ENCODE peak calls at places on chromosomes 1 and 21, in nine cellular contexts. One of them, this sample, is unnamed.
A peak's percentile ranks its signal among the peaks of the same experiment; 100 is the strongest.

GRCh38 chr1:53195913-53196484 is 625 bp upstream of the CPT2 start:
- DNase-seq in PC-9: peak; percentile 39
- DNase-seq in fibroblast of lung: no peak
- DNase-seq in GM23338: no peak
- DNase-seq in gastrocnemius medialis: no peak
- DNase-seq in colonic mucosa: no peak
- DNase-seq in stomach: no peak
- DNase-seq in tibial nerve: no peak
- DNase-seq in BE2C: no peak
- DNase-seq in this sample: no peak

GRCh38 chr1:153608089-153608672 is 4.8 kb downstream of the S100A16 start:
- DNase-seq in PC-9: peak; percentile 96
- DNase-seq in fibroblast of lung: no peak
- DNase-seq in GM23338: peak; percentile 39
- DNase-seq in gastrocnemius medialis: no peak
- DNase-seq in colonic mucosa: peak; percentile 28
- DNase-seq in stomach: no peak
- DNase-seq in tibial nerve: no peak
- DNase-seq in BE2C: no peak
- DNase-seq in this sample: no peak

GRCh38 chr1:171476829-171477228 is 8.5 kb upstream of the PRRC2C start:
- DNase-seq in PC-9: no peak
- DNase-seq in fibroblast of lung: no peak
- DNase-seq in GM23338: no peak
- DNase-seq in gastrocnemius medialis: no peak
- DNase-seq in colonic mucosa: no peak
- DNase-seq in stomach: no peak
- DNase-seq in tibial nerve: no peak
- DNase-seq in BE2C: no peak
- DNase-seq in this sample: no peak

GRCh38 chr1:228270032-228270431 is 62.2 kb downstream of the OBSCN start:
- DNase-seq in PC-9: no peak
- DNase-seq in fibroblast of lung: peak; percentile 32
- DNase-seq in GM23338: no peak
- DNase-seq in gastrocnemius medialis: no peak
- DNase-seq in colonic mucosa: peak; percentile 1
- DNase-seq in stomach: peak; percentile 15
- DNase-seq in tibial nerve: no peak
- DNase-seq in BE2C: no peak
- DNase-seq in this sample: no peak

GRCh38 chr1:189983156-189983555 is 494.5 kb downstream of the BRINP3 start:
- DNase-seq in PC-9: no peak
- DNase-seq in fibroblast of lung: no peak
- DNase-seq in GM23338: no peak
- DNase-seq in gastrocnemius medialis: no peak
- DNase-seq in colonic mucosa: no peak
- DNase-seq in stomach: no peak
- DNase-seq in tibial nerve: no peak
- DNase-seq in BE2C: no peak
- DNase-seq in this sample: no peak

GRCh38 chr21:46060596-46061061 is 37.3 kb upstream of the COL6A2 start:
- DNase-seq in PC-9: peak; percentile 87
- DNase-seq in fibroblast of lung: peak; percentile 100
- DNase-seq in GM23338: no peak
- DNase-seq in gastrocnemius medialis: peak; percentile 63
- DNase-seq in colonic mucosa: peak; percentile 49
- DNase-seq in stomach: peak; percentile 37
- DNase-seq in tibial nerve: peak; percentile 66
- DNase-seq in BE2C: no peak
- DNase-seq in this sample: peak; percentile 88

GRCh38 chr1:85617582-85618237 is 37.1 kb downstream of the CCN1 start:
- DNase-seq in PC-9: no peak
- DNase-seq in fibroblast of lung: peak; percentile 76
- DNase-seq in GM23338: no peak
- DNase-seq in gastrocnemius medialis: no peak
- DNase-seq in colonic mucosa: no peak
- DNase-seq in stomach: no peak
- DNase-seq in tibial nerve: no peak
- DNase-seq in BE2C: no peak
- DNase-seq in this sample: no peak

GRCh38 chr1:12203216-12204007 is 26.4 kb upstream of the VPS13D start:
- DNase-seq in PC-9: no peak
- DNase-seq in fibroblast of lung: no peak
- DNase-seq in GM23338: no peak
- DNase-seq in gastrocnemius medialis: no peak
- DNase-seq in colonic mucosa: no peak
- DNase-seq in stomach: no peak
- DNase-seq in tibial nerve: no peak
- DNase-seq in BE2C: no peak
- DNase-seq in this sample: no peak

GRCh38 chr21:28111151-28111619 is 881.5 kb downstream of the LTN1 start:
- DNase-seq in PC-9: no peak
- DNase-seq in fibroblast of lung: peak; percentile 84
- DNase-seq in GM23338: no peak
- DNase-seq in gastrocnemius medialis: peak; percentile 39
- DNase-seq in colonic mucosa: peak; percentile 41
- DNase-seq in stomach: no peak
- DNase-seq in tibial nerve: no peak
- DNase-seq in BE2C: peak; percentile 83
- DNase-seq in this sample: no peak

GRCh38 chr1:32798191-32798590 is 19.0 kb downstream of the YARS1 start:
- DNase-seq in PC-9: peak; percentile 93
- DNase-seq in fibroblast of lung: peak; percentile 90
- DNase-seq in GM23338: no peak
- DNase-seq in gastrocnemius medialis: no peak
- DNase-seq in colonic mucosa: no peak
- DNase-seq in stomach: no peak
- DNase-seq in tibial nerve: no peak
- DNase-seq in BE2C: no peak
- DNase-seq in this sample: no peak

GRCh38 chr1:106962591-106962990 is 93.9 kb upstream of the PRMT6 start:
- DNase-seq in PC-9: no peak
- DNase-seq in fibroblast of lung: no peak
- DNase-seq in GM23338: no peak
- DNase-seq in gastrocnemius medialis: no peak
- DNase-seq in colonic mucosa: no peak
- DNase-seq in stomach: no peak
- DNase-seq in tibial nerve: no peak
- DNase-seq in BE2C: no peak
- DNase-seq in this sample: no peak

GRCh38 chr1:6961905-6962304 is 176.7 kb downstream of the CAMTA1 start:
- DNase-seq in PC-9: no peak
- DNase-seq in fibroblast of lung: no peak
- DNase-seq in GM23338: peak; percentile 57
- DNase-seq in gastrocnemius medialis: no peak
- DNase-seq in colonic mucosa: no peak
- DNase-seq in stomach: no peak
- DNase-seq in tibial nerve: no peak
- DNase-seq in BE2C: no peak
- DNase-seq in this sample: no peak

GRCh38 chr21:42338730-42339715 is 11.8 kb downstream of the TFF2 start:
- DNase-seq in PC-9: no peak
- DNase-seq in fibroblast of lung: no peak
- DNase-seq in GM23338: no peak
- DNase-seq in gastrocnemius medialis: no peak
- DNase-seq in colonic mucosa: peak; percentile 16
- DNase-seq in stomach: no peak
- DNase-seq in tibial nerve: no peak
- DNase-seq in BE2C: no peak
- DNase-seq in this sample: no peak

GRCh38 chr21:29697555-29698193 is 242.1 kb downstream of the GRIK1 start:
- DNase-seq in PC-9: no peak
- DNase-seq in fibroblast of lung: peak; percentile 50
- DNase-seq in GM23338: no peak
- DNase-seq in gastrocnemius medialis: no peak
- DNase-seq in colonic mucosa: no peak
- DNase-seq in stomach: no peak
- DNase-seq in tibial nerve: no peak
- DNase-seq in BE2C: no peak
- DNase-seq in this sample: no peak

GRCh38 chr21:45538381-45539045 is 3.7 kb downstream of the SLC19A1 start:
- DNase-seq in PC-9: no peak
- DNase-seq in fibroblast of lung: no peak
- DNase-seq in GM23338: no peak
- DNase-seq in gastrocnemius medialis: no peak
- DNase-seq in colonic mucosa: no peak
- DNase-seq in stomach: peak; percentile 20
- DNase-seq in tibial nerve: peak; percentile 8
- DNase-seq in BE2C: peak; percentile 8
- DNase-seq in this sample: no peak

GRCh38 chr21:32574946-32575925 is 10.1 kb downstream of the TCP10L start:
- DNase-seq in PC-9: no peak
- DNase-seq in fibroblast of lung: no peak
- DNase-seq in GM23338: no peak
- DNase-seq in gastrocnemius medialis: no peak
- DNase-seq in colonic mucosa: no peak
- DNase-seq in stomach: no peak
- DNase-seq in tibial nerve: no peak
- DNase-seq in BE2C: no peak
- DNase-seq in this sample: no peak

GRCh38 chr1:116376734-116377096 is 3.7 kb downstream of the ATP1A1 start:
- DNase-seq in PC-9: no peak
- DNase-seq in fibroblast of lung: no peak
- DNase-seq in GM23338: no peak
- DNase-seq in gastrocnemius medialis: no peak
- DNase-seq in colonic mucosa: no peak
- DNase-seq in stomach: no peak
- DNase-seq in tibial nerve: no peak
- DNase-seq in BE2C: no peak
- DNase-seq in this sample: no peak

GRCh38 chr1:94069649-94070285 is 51.2 kb downstream of the ABCA4 start:
- DNase-seq in PC-9: no peak
- DNase-seq in fibroblast of lung: peak; percentile 28
- DNase-seq in GM23338: no peak
- DNase-seq in gastrocnemius medialis: no peak
- DNase-seq in colonic mucosa: no peak
- DNase-seq in stomach: no peak
- DNase-seq in tibial nerve: no peak
- DNase-seq in BE2C: no peak
- DNase-seq in this sample: no peak

GRCh38 chr21:18318156-18318555 is 73.5 kb downstream of the CHODL start:
- DNase-seq in PC-9: no peak
- DNase-seq in fibroblast of lung: no peak
- DNase-seq in GM23338: no peak
- DNase-seq in gastrocnemius medialis: no peak
- DNase-seq in colonic mucosa: no peak
- DNase-seq in stomach: no peak
- DNase-seq in tibial nerve: no peak
- DNase-seq in BE2C: peak; percentile 26
- DNase-seq in this sample: no peak

GRCh38 chr1:54334996-54335395 is 71.2 kb downstream of the SSBP3 start:
- DNase-seq in PC-9: no peak
- DNase-seq in fibroblast of lung: peak; percentile 51
- DNase-seq in GM23338: no peak
- DNase-seq in gastrocnemius medialis: peak; percentile 66
- DNase-seq in colonic mucosa: no peak
- DNase-seq in stomach: no peak
- DNase-seq in tibial nerve: no peak
- DNase-seq in BE2C: no peak
- DNase-seq in this sample: no peak
- H3K4me3 ChIP-seq in PC-9: no peak overlapping the region
- H3K4me3 ChIP-seq in fibroblast of lung: peak overlapping the region; percentile 52
- H3K4me3 ChIP-seq in GM23338: no peak overlapping the region
- H3K4me3 ChIP-seq in gastrocnemius medialis: peak overlapping the region; percentile 34
- H3K4me3 ChIP-seq in colonic mucosa: no peak overlapping the region
- H3K4me3 ChIP-seq in stomach: no peak overlapping the region
- H3K4me3 ChIP-seq in tibial nerve: no peak overlapping the region
- H3K4me3 ChIP-seq in BE2C: no peak overlapping the region
- H3K4me3 ChIP-seq in this sample: no peak overlapping the region

GRCh38 chr1:201945157-201945556 is 1.2 kb downstream of the LMOD1 start:
- DNase-seq in PC-9: no peak
- DNase-seq in fibroblast of lung: no peak
- DNase-seq in GM23338: peak; percentile 69
- DNase-seq in gastrocnemius medialis: no peak
- DNase-seq in colonic mucosa: no peak
- DNase-seq in stomach: no peak
- DNase-seq in tibial nerve: no peak
- DNase-seq in BE2C: no peak
- DNase-seq in this sample: no peak
- TF ChIP-seq CTCF in PC-9: peak; percentile 42
- TF ChIP-seq CTCF in fibroblast of lung: peak; percentile 48
- TF ChIP-seq CTCF in GM23338: peak; percentile 43
- TF ChIP-seq CTCF in gastrocnemius medialis: no peak
- TF ChIP-seq CTCF in colonic mucosa: no peak
- TF ChIP-seq CTCF in stomach: no peak
- TF ChIP-seq CTCF in tibial nerve: peak; percentile 35
- TF ChIP-seq CTCF in BE2C: peak; percentile 45
- TF ChIP-seq CTCF in this sample: peak; percentile 10

GRCh38 chr1:197116156-197116555 is 30.3 kb downstream of the ASPM start:
- DNase-seq in PC-9: no peak
- DNase-seq in fibroblast of lung: peak; percentile 65
- DNase-seq in GM23338: no peak
- DNase-seq in gastrocnemius medialis: no peak
- DNase-seq in colonic mucosa: no peak
- DNase-seq in stomach: no peak
- DNase-seq in tibial nerve: no peak
- DNase-seq in BE2C: no peak
- DNase-seq in this sample: no peak
- H3K36me3 ChIP-seq in PC-9: peaks cover 25% of the 10 kb centered on the region
- H3K36me3 ChIP-seq in fibroblast of lung: no peaks in the 10 kb centered on the region
- H3K36me3 ChIP-seq in GM23338: peaks cover 29% of the 10 kb centered on the region
- H3K36me3 ChIP-seq in gastrocnemius medialis: no peaks in the 10 kb centered on the region
- H3K36me3 ChIP-seq in colonic mucosa: no peaks in the 10 kb centered on the region
- H3K36me3 ChIP-seq in stomach: no peaks in the 10 kb centered on the region
- H3K36me3 ChIP-seq in tibial nerve: no peaks in the 10 kb centered on the region
- H3K36me3 ChIP-seq in BE2C: peaks cover 39% of the 10 kb centered on the region
- H3K36me3 ChIP-seq in this sample: no peaks in the 10 kb centered on the region

GRCh38 chr1:26702680-26703038 is 6.8 kb downstream of the ARID1A start:
- DNase-seq in PC-9: no peak
- DNase-seq in fibroblast of lung: no peak
- DNase-seq in GM23338: no peak
- DNase-seq in gastrocnemius medialis: no peak
- DNase-seq in colonic mucosa: no peak
- DNase-seq in stomach: no peak
- DNase-seq in tibial nerve: no peak
- DNase-seq in BE2C: no peak
- DNase-seq in this sample: no peak

GRCh38 chr1:26703466-26703865 is 7.7 kb downstream of the ARID1A start:
- DNase-seq in PC-9: no peak
- DNase-seq in fibroblast of lung: no peak
- DNase-seq in GM23338: no peak
- DNase-seq in gastrocnemius medialis: no peak
- DNase-seq in colonic mucosa: no peak
- DNase-seq in stomach: no peak
- DNase-seq in tibial nerve: no peak
- DNase-seq in BE2C: no peak
- DNase-seq in this sample: no peak

GRCh38 chr1:26706315-26706714 is 10.5 kb downstream of the ARID1A start:
- DNase-seq in PC-9: no peak
- DNase-seq in fibroblast of lung: no peak
- DNase-seq in GM23338: no peak
- DNase-seq in gastrocnemius medialis: no peak
- DNase-seq in colonic mucosa: peak; percentile 54
- DNase-seq in stomach: no peak
- DNase-seq in tibial nerve: no peak
- DNase-seq in BE2C: no peak
- DNase-seq in this sample: no peak

GRCh38 chr1:26704629-26705028 is 8.8 kb downstream of the ARID1A start:
- DNase-seq in PC-9: no peak
- DNase-seq in fibroblast of lung: no peak
- DNase-seq in GM23338: no peak
- DNase-seq in gastrocnemius medialis: no peak
- DNase-seq in colonic mucosa: no peak
- DNase-seq in stomach: no peak
- DNase-seq in tibial nerve: no peak
- DNase-seq in BE2C: no peak
- DNase-seq in this sample: no peak

GRCh38 chr1:26705788-26706237 is 10.0 kb downstream of the ARID1A start:
- DNase-seq in PC-9: peak; percentile 94
- DNase-seq in fibroblast of lung: peak; percentile 95
- DNase-seq in GM23338: no peak
- DNase-seq in gastrocnemius medialis: no peak
- DNase-seq in colonic mucosa: no peak
- DNase-seq in stomach: no peak
- DNase-seq in tibial nerve: no peak
- DNase-seq in BE2C: no peak
- DNase-seq in this sample: peak; percentile 31
- H3K4me3 ChIP-seq in PC-9: no peak overlapping the region
- H3K4me3 ChIP-seq in fibroblast of lung: no peak overlapping the region
- H3K4me3 ChIP-seq in GM23338: peak overlapping the region; percentile 1
- H3K4me3 ChIP-seq in gastrocnemius medialis: peak overlapping the region; percentile 7
- H3K4me3 ChIP-seq in colonic mucosa: no peak overlapping the region
- H3K4me3 ChIP-seq in stomach: peak overlapping the region; percentile 30
- H3K4me3 ChIP-seq in tibial nerve: no peak overlapping the region
- H3K4me3 ChIP-seq in BE2C: no peak overlapping the region
- H3K4me3 ChIP-seq in this sample: no peak overlapping the region